ENCODE peak calls at places on chromosome 9, in seven cellular contexts. G, W, M, P, C, E and T are unnamed samples.
A peak's percentile ranks its signal among the peaks of the same experiment; 100 is the strongest.

GRCh38 chr9:127300886-127301447 is 36.4 kb downstream of the GARNL3 start:
- DNase-seq in G (no peak), W (no peak), M (no peak), P (no peak), C (no peak), E (no peak), T (no peak)

GRCh38 chr9:92726971-92727715 is 37.5 kb downstream of the BICD2 start:
- DNase-seq in G (no peak), W (no peak), M (no peak), P (no peak), C (no peak), E (peak; percentile 52), T (no peak)

GRCh38 chr9:114397848-114398605 is 10.2 kb upstream of the AKNA start:
- DNase-seq in G (peak; percentile 94), W (peak; percentile 99), M (peak; percentile 92), P (peak; percentile 90), C (peak; percentile 98), E (peak; percentile 98), T (peak; percentile 90)

GRCh38 chr9:113499153-113499875 is 35.8 kb downstream of the RGS3 start:
- DNase-seq in G (no peak), W (no peak), M (no peak), P (no peak), C (no peak), E (no peak), T (no peak)

GRCh38 chr9:76756273-76756650 is 8.0 kb upstream of the PCA3 start:
- DNase-seq in G (no peak), W (peak; percentile 71), M (no peak), P (no peak), C (no peak), E (no peak), T (no peak)

GRCh38 chr9:9142001-9142400 is 1342.4 kb upstream of the DMAC1 start:
- DNase-seq in G (no peak), W (no peak), M (no peak), P (no peak), C (no peak), E (no peak), T (no peak)

GRCh38 chr9:137891588-137892423 is 14.2 kb downstream of the CACNA1B start:
- DNase-seq in G (no peak), W (no peak), M (no peak), P (no peak), C (no peak), E (no peak), T (no peak)

GRCh38 chr9:136616307-136616635 is 46.4 kb upstream of the EGFL7 start:
- DNase-seq in G (no peak), W (no peak), M (no peak), P (no peak), C (no peak), E (peak; percentile 12), T (no peak)

GRCh38 chr9:130240410-130241197 is 25.0 kb upstream of the HMCN2 start:
- DNase-seq in G (no peak), W (no peak), M (peak; percentile 44), P (no peak), C (peak; percentile 31), E (peak; percentile 41), T (peak; percentile 55)

GRCh38 chr9:37922391-37923120 is 18.6 kb upstream of the SLC25A51 start:
- DNase-seq in G (no peak), W (no peak), M (no peak), P (no peak), C (no peak), E (peak; percentile 62), T (no peak)

GRCh38 chr9:4111233-4112000 is 188.5 kb downstream of the GLIS3 start:
- DNase-seq in G (no peak), W (no peak), M (no peak), P (no peak), C (no peak), E (no peak), T (no peak)

GRCh38 chr9:120892748-120893584 is 16.0 kb upstream of the PHF19 start:
- DNase-seq in G (no peak), W (no peak), M (peak; percentile 81), P (no peak), C (peak; percentile 72), E (no peak), T (peak; percentile 59)

GRCh38 chr9:89428901-89429890 is 68.7 kb downstream of the SEMA4D start:
- DNase-seq in G (no peak), W (no peak), M (peak; percentile 63), P (no peak), C (no peak), E (no peak), T (no peak)

GRCh38 chr9:76911971-76912370 is 6.1 kb upstream of the PRUNE2 start:
- DNase-seq in G (no peak), W (no peak), M (no peak), P (no peak), C (no peak), E (no peak), T (no peak)

GRCh38 chr9:35856882-35857281 is 13.3 kb downstream of the OR13J1 start:
- DNase-seq in G (no peak), W (no peak), M (no peak), P (no peak), C (no peak), E (no peak), T (no peak)

GRCh38 chr9:76294301-76294700 is 99.9 kb downstream of the RFK start:
- DNase-seq in G (no peak), W (no peak), M (no peak), P (no peak), C (no peak), E (no peak), T (no peak)

GRCh38 chr9:102974530-102974929 is 20.6 kb upstream of the CYLC2 start:
- DNase-seq in G (no peak), W (no peak), M (no peak), P (no peak), C (no peak), E (no peak), T (no peak)

GRCh38 chr9:87703636-87704276 is 22.2 kb upstream of the CTSL start:
- DNase-seq in G (no peak), W (no peak), M (no peak), P (no peak), C (no peak), E (no peak), T (no peak)

GRCh38 chr9:127307802-127308201 is 43.2 kb downstream of the GARNL3 start:
- DNase-seq in G (no peak), W (no peak), M (no peak), P (no peak), C (no peak), E (peak; percentile 39), T (no peak)

GRCh38 chr9:110307191-110307590 is 30.5 kb downstream of the TXNDC8 start:
- DNase-seq in G (no peak), W (no peak), M (no peak), P (no peak), C (no peak), E (no peak), T (no peak)

GRCh38 chr9:133067006-133067405 is 5.2 kb downstream of the CEL start:
- DNase-seq in G (no peak), W (no peak), M (no peak), P (no peak), C (no peak), E (no peak), T (no peak)

GRCh38 chr9:134329576-134329855 is 3.3 kb downstream of the RXRA start:
- DNase-seq in G (no peak), W (no peak), M (no peak), P (no peak), C (no peak), E (peak; percentile 17), T (no peak)

GRCh38 chr9:77926314-77926959 is 105.2 kb downstream of the GNAQ start:
- DNase-seq in G (no peak), W (no peak), M (no peak), P (no peak), C (no peak), E (no peak), T (no peak)

GRCh38 chr9:133532937-133533668 is 1.4 kb upstream of the ADAMTSL2 start:
- DNase-seq in G (peak; percentile 55), W (peak; percentile 67), M (peak; percentile 60), P (no peak), C (peak; percentile 49), E (peak; percentile 74), T (peak; percentile 19)

GRCh38 chr9:130627896-130628792 is 36.2 kb upstream of the PRDM12 start:
- DNase-seq in G (no peak), W (no peak), M (no peak), P (no peak), C (no peak), E (no peak), T (no peak)

GRCh38 chr9:92295827-92296258 is 2.3 kb upstream of the IARS1 start:
- DNase-seq in G (no peak), W (no peak), M (no peak), P (no peak), C (no peak), E (no peak), T (no peak)

GRCh38 chr9:32572900-32573523 is at the start of gene NDUFB6:
- DNase-seq in G (peak; percentile 92), W (peak; percentile 96), M (peak; percentile 94), P (peak; percentile 57), C (peak; percentile 93), E (peak; percentile 95), T (peak; percentile 93)

GRCh38 chr9:5688109-5688508 is 59.2 kb downstream of the RIC1 start:
- DNase-seq in G (no peak), W (no peak), M (no peak), P (no peak), C (no peak), E (no peak), T (no peak)

GRCh38 chr9:3361115-3361514 is 164.7 kb downstream of the RFX3 start:
- DNase-seq in G (no peak), W (no peak), M (no peak), P (no peak), C (no peak), E (no peak), T (peak; percentile 41)

GRCh38 chr9:127388037-127388855 is 8.7 kb upstream of the SLC2A8 start:
- DNase-seq in G (peak; percentile 73), W (no peak), M (peak; percentile 85), P (no peak), C (no peak), E (peak; percentile 39), T (peak; percentile 81)

GRCh38 chr9:20599195-20599594 is 23.1 kb downstream of the MLLT3 start:
- DNase-seq in G (no peak), W (no peak), M (no peak), P (no peak), C (no peak), E (no peak), T (no peak)

GRCh38 chr9:134340475-134341186 is 14.4 kb downstream of the RXRA start:
- DNase-seq in G (no peak), W (no peak), M (no peak), P (no peak), C (no peak), E (peak; percentile 67), T (peak; percentile 33)

GRCh38 chr9:113787871-113788270 is 88.2 kb upstream of the ZNF618 start:
- DNase-seq in G (no peak), W (no peak), M (no peak), P (no peak), C (no peak), E (no peak), T (no peak)

GRCh38 chr9:76539180-76539579 is 80.2 kb downstream of the GCNT1 start:
- DNase-seq in G (no peak), W (no peak), M (no peak), P (no peak), C (no peak), E (no peak), T (no peak)

GRCh38 chr9:137293094-137293481 is 9.0 kb downstream of the NRARP start:
- DNase-seq in G (no peak), W (peak; percentile 53), M (no peak), P (no peak), C (no peak), E (no peak), T (no peak)

GRCh38 chr9:124257865-124258764 is at the start of gene NEK6:
- DNase-seq in G (no peak), W (peak; percentile 75), M (peak; percentile 25), P (no peak), C (peak; percentile 55), E (peak; percentile 53), T (no peak)